ENCODE peak calls at places on chromosomes 4 and X, in six cellular contexts. One of them, this sample, is unnamed.

GRCh38 chrX:123184199-123184857 is at the start of gene GRIA3:
- DNase-seq in H9: peak; percentile 35
- DNase-seq in cardiac muscle cell: no peak
- DNase-seq in endothelial cell: no peak
- DNase-seq in IMR-90: no peak
- DNase-seq in fibroblast of lung: peak; percentile 0
- DNase-seq in this sample: peak; percentile 62

GRCh38 chrX:30228526-30228925 is 1.9 kb upstream of the MAGEB3 start:
- DNase-seq in H9: peak; percentile 63
- DNase-seq in cardiac muscle cell: no peak
- DNase-seq in endothelial cell: no peak
- DNase-seq in IMR-90: no peak
- DNase-seq in fibroblast of lung: no peak
- DNase-seq in this sample: no peak

GRCh38 chr4:110159544-110159943 is 38.9 kb downstream of the ELOVL6 start:
- DNase-seq in H9: no peak
- DNase-seq in cardiac muscle cell: no peak
- DNase-seq in endothelial cell: no peak
- DNase-seq in IMR-90: no peak
- DNase-seq in fibroblast of lung: no peak
- DNase-seq in this sample: no peak

GRCh38 chr4:27692098-27692679 is 831.5 kb downstream of the STIM2 start:
- DNase-seq in H9: peak; percentile 61
- DNase-seq in cardiac muscle cell: peak; percentile 42
- DNase-seq in endothelial cell: peak; percentile 12
- DNase-seq in IMR-90: peak; percentile 29
- DNase-seq in fibroblast of lung: peak; percentile 33
- DNase-seq in this sample: peak; percentile 47

GRCh38 chr4:149499726-149500125 is 315.9 kb downstream of the IQCM start:
- DNase-seq in H9: no peak
- DNase-seq in cardiac muscle cell: no peak
- DNase-seq in endothelial cell: no peak
- DNase-seq in IMR-90: no peak
- DNase-seq in fibroblast of lung: no peak
- DNase-seq in this sample: no peak

GRCh38 chrX:17549005-17549685 is 174.1 kb downstream of the NHS start:
- DNase-seq in H9: no peak
- DNase-seq in cardiac muscle cell: peak; percentile 18
- DNase-seq in endothelial cell: no peak
- DNase-seq in IMR-90: no peak
- DNase-seq in fibroblast of lung: no peak
- DNase-seq in this sample: no peak

GRCh38 chrX:38965883-38966282 is 164.6 kb downstream of the MID1IP1 start:
- DNase-seq in H9: no peak
- DNase-seq in cardiac muscle cell: peak; percentile 21
- DNase-seq in endothelial cell: no peak
- DNase-seq in IMR-90: no peak
- DNase-seq in fibroblast of lung: no peak
- DNase-seq in this sample: no peak

GRCh38 chrX:103845165-103845653 is 13.2 kb upstream of the RAB9B start:
- DNase-seq in H9: peak; percentile 72
- DNase-seq in cardiac muscle cell: peak; percentile 71
- DNase-seq in endothelial cell: peak; percentile 55
- DNase-seq in IMR-90: peak; percentile 78
- DNase-seq in fibroblast of lung: peak; percentile 72
- DNase-seq in this sample: peak; percentile 80

GRCh38 chrX:38896724-38897298 is 95.6 kb downstream of the MID1IP1 start:
- DNase-seq in H9: no peak
- DNase-seq in cardiac muscle cell: no peak
- DNase-seq in endothelial cell: no peak
- DNase-seq in IMR-90: no peak
- DNase-seq in fibroblast of lung: no peak
- DNase-seq in this sample: no peak

GRCh38 chr4:154073107-154073817 is 284.4 kb upstream of the SFRP2 start:
- DNase-seq in H9: no peak
- DNase-seq in cardiac muscle cell: no peak
- DNase-seq in endothelial cell: no peak
- DNase-seq in IMR-90: no peak
- DNase-seq in fibroblast of lung: peak; percentile 17
- DNase-seq in this sample: peak; percentile 92

GRCh38 chr4:85081196-85081595 is 114.7 kb upstream of the WDFY3 start:
- DNase-seq in H9: no peak
- DNase-seq in cardiac muscle cell: no peak
- DNase-seq in endothelial cell: no peak
- DNase-seq in IMR-90: no peak
- DNase-seq in fibroblast of lung: no peak
- DNase-seq in this sample: no peak

GRCh38 chr4:82621212-82621611 is 59.4 kb upstream of the TMEM150C start:
- DNase-seq in H9: no peak
- DNase-seq in cardiac muscle cell: no peak
- DNase-seq in endothelial cell: no peak
- DNase-seq in IMR-90: no peak
- DNase-seq in fibroblast of lung: no peak
- DNase-seq in this sample: no peak

This sample was measured in GM23248.